ENCODE peak calls at places on chromosomes 12 and 14, in six cellular contexts. One of them, this sample, is unnamed.
A peak's percentile ranks its signal among the peaks of the same experiment; 100 is the strongest.

GRCh38 chr12:88625316-88625715 is 45.0 kb upstream of the KITLG start:
- DNase-seq in body of pancreas: no peak
- DNase-seq in LNCaP clone FGC: no peak
- DNase-seq in transverse colon: no peak
- DNase-seq in GM20000: no peak
- DNase-seq in tibial nerve: no peak
- DNase-seq in this sample: no peak

GRCh38 chr12:68479832-68480291 is 130.8 kb upstream of the RAP1B start:
- DNase-seq in body of pancreas: no peak
- DNase-seq in LNCaP clone FGC: no peak
- DNase-seq in transverse colon: no peak
- DNase-seq in GM20000: no peak
- DNase-seq in tibial nerve: no peak
- DNase-seq in this sample: no peak

GRCh38 chr14:32709072-32709471 is 229.6 kb upstream of the NPAS3 start:
- DNase-seq in body of pancreas: no peak
- DNase-seq in LNCaP clone FGC: no peak
- DNase-seq in transverse colon: no peak
- DNase-seq in GM20000: no peak
- DNase-seq in tibial nerve: peak; percentile 46
- DNase-seq in this sample: no peak

GRCh38 chr12:66829660-66830325 is 150.9 kb upstream of the GRIP1 start:
- DNase-seq in body of pancreas: no peak
- DNase-seq in LNCaP clone FGC: no peak
- DNase-seq in transverse colon: no peak
- DNase-seq in GM20000: peak; percentile 5
- DNase-seq in tibial nerve: no peak
- DNase-seq in this sample: no peak

GRCh38 chr14:106210650-106211049 is 684.3 kb downstream of the TMEM121 start:
- DNase-seq in body of pancreas: no peak
- DNase-seq in LNCaP clone FGC: no peak
- DNase-seq in transverse colon: no peak
- DNase-seq in GM20000: peak; percentile 8
- DNase-seq in tibial nerve: no peak
- DNase-seq in this sample: no peak

GRCh38 chr14:70358631-70359030 is 852 bp downstream of the COX16 start:
- DNase-seq in body of pancreas: no peak
- DNase-seq in LNCaP clone FGC: no peak
- DNase-seq in transverse colon: no peak
- DNase-seq in GM20000: peak; percentile 5
- DNase-seq in tibial nerve: no peak
- DNase-seq in this sample: no peak

GRCh38 chr12:46560078-46560477 is 187.5 kb upstream of the SLC38A2 start:
- DNase-seq in body of pancreas: no peak
- DNase-seq in LNCaP clone FGC: no peak
- DNase-seq in transverse colon: no peak
- DNase-seq in GM20000: no peak
- DNase-seq in tibial nerve: no peak
- DNase-seq in this sample: no peak

GRCh38 chr14:47966411-47966810 is 291.0 kb upstream of the MDGA2 start:
- DNase-seq in body of pancreas: no peak
- DNase-seq in LNCaP clone FGC: no peak
- DNase-seq in transverse colon: no peak
- DNase-seq in GM20000: no peak
- DNase-seq in tibial nerve: no peak
- DNase-seq in this sample: no peak

GRCh38 chr14:20329355-20329754 is 3.7 kb downstream of the CCNB1IP1 start:
- DNase-seq in body of pancreas: no peak
- DNase-seq in LNCaP clone FGC: no peak
- DNase-seq in transverse colon: no peak
- DNase-seq in GM20000: no peak
- DNase-seq in tibial nerve: no peak
- DNase-seq in this sample: no peak

GRCh38 chr12:132336451-132337413 is 7.3 kb upstream of the GALNT9 start:
- DNase-seq in body of pancreas: no peak
- DNase-seq in LNCaP clone FGC: no peak
- DNase-seq in transverse colon: no peak
- DNase-seq in GM20000: no peak
- DNase-seq in tibial nerve: no peak
- DNase-seq in this sample: no peak

GRCh38 chr12:4505381-4505986 is 33.2 kb upstream of the RAD51AP1 start:
- DNase-seq in body of pancreas: no peak
- DNase-seq in LNCaP clone FGC: no peak
- DNase-seq in transverse colon: no peak
- DNase-seq in GM20000: no peak
- DNase-seq in tibial nerve: no peak
- DNase-seq in this sample: no peak

GRCh38 chr12:43332977-43333649 is 218.9 kb downstream of the ADAMTS20 start:
- DNase-seq in body of pancreas: no peak
- DNase-seq in LNCaP clone FGC: no peak
- DNase-seq in transverse colon: no peak
- DNase-seq in GM20000: no peak
- DNase-seq in tibial nerve: no peak
- DNase-seq in this sample: no peak

GRCh38 chr12:93849946-93850345 is 172.8 kb downstream of the CRADD start:
- DNase-seq in body of pancreas: no peak
- DNase-seq in LNCaP clone FGC: no peak
- DNase-seq in transverse colon: no peak
- DNase-seq in GM20000: no peak
- DNase-seq in tibial nerve: no peak
- DNase-seq in this sample: peak; percentile 4

GRCh38 chr14:106657460-106657859 is 1131.1 kb downstream of the TMEM121 start:
- DNase-seq in body of pancreas: no peak
- DNase-seq in LNCaP clone FGC: no peak
- DNase-seq in transverse colon: peak; percentile 46
- DNase-seq in GM20000: peak; percentile 17
- DNase-seq in tibial nerve: no peak
- DNase-seq in this sample: peak; percentile 65

GRCh38 chr12:101941306-101942000 is 64.1 kb downstream of the DRAM1 start:
- DNase-seq in body of pancreas: no peak
- DNase-seq in LNCaP clone FGC: no peak
- DNase-seq in transverse colon: no peak
- DNase-seq in GM20000: peak; percentile 56
- DNase-seq in tibial nerve: no peak
- DNase-seq in this sample: peak; percentile 43

GRCh38 chr12:2641209-2641608 is 153.6 kb upstream of the FKBP4 start:
- DNase-seq in body of pancreas: no peak
- DNase-seq in LNCaP clone FGC: no peak
- DNase-seq in transverse colon: peak; percentile 7
- DNase-seq in GM20000: no peak
- DNase-seq in tibial nerve: peak; percentile 17
- DNase-seq in this sample: no peak

GRCh38 chr12:112855375-112855774 is 51.4 kb upstream of the OAS1 start:
- DNase-seq in body of pancreas: no peak
- DNase-seq in LNCaP clone FGC: no peak
- DNase-seq in transverse colon: no peak
- DNase-seq in GM20000: peak; percentile 21
- DNase-seq in tibial nerve: no peak
- DNase-seq in this sample: no peak

GRCh38 chr14:99262977-99263448 is 9.0 kb downstream of the BCL11B start:
- DNase-seq in body of pancreas: no peak
- DNase-seq in LNCaP clone FGC: no peak
- DNase-seq in transverse colon: no peak
- DNase-seq in GM20000: no peak
- DNase-seq in tibial nerve: no peak
- DNase-seq in this sample: no peak

GRCh38 chr12:131830335-131831020 is 2.3 kb downstream of the MMP17 start:
- DNase-seq in body of pancreas: peak; percentile 59
- DNase-seq in LNCaP clone FGC: no peak
- DNase-seq in transverse colon: peak; percentile 62
- DNase-seq in GM20000: peak; percentile 84
- DNase-seq in tibial nerve: peak; percentile 69
- DNase-seq in this sample: no peak

GRCh38 chr12:71440393-71441349 is 1.1 kb downstream of the LGR5 start:
- DNase-seq in body of pancreas: no peak
- DNase-seq in LNCaP clone FGC: no peak
- DNase-seq in transverse colon: peak; percentile 53
- DNase-seq in GM20000: peak; percentile 26
- DNase-seq in tibial nerve: no peak
- DNase-seq in this sample: no peak

GRCh38 chr12:3820122-3820521 is 53.1 kb downstream of the PARP11 start:
- DNase-seq in body of pancreas: no peak
- DNase-seq in LNCaP clone FGC: no peak
- DNase-seq in transverse colon: no peak
- DNase-seq in GM20000: no peak
- DNase-seq in tibial nerve: no peak
- DNase-seq in this sample: no peak

GRCh38 chr12:122743895-122744525 is 8.6 kb upstream of the DENR start:
- DNase-seq in body of pancreas: no peak
- DNase-seq in LNCaP clone FGC: no peak
- DNase-seq in transverse colon: peak; percentile 9
- DNase-seq in GM20000: no peak
- DNase-seq in tibial nerve: no peak
- DNase-seq in this sample: no peak

GRCh38 chr14:66974397-66975025 is 214.7 kb upstream of the GARIN2 start:
- DNase-seq in body of pancreas: no peak
- DNase-seq in LNCaP clone FGC: no peak
- DNase-seq in transverse colon: no peak
- DNase-seq in GM20000: no peak
- DNase-seq in tibial nerve: no peak
- DNase-seq in this sample: no peak

GRCh38 chr14:51552275-51552674 is 99.4 kb upstream of the FRMD6 start:
- DNase-seq in body of pancreas: no peak
- DNase-seq in LNCaP clone FGC: no peak
- DNase-seq in transverse colon: no peak
- DNase-seq in GM20000: no peak
- DNase-seq in tibial nerve: no peak
- DNase-seq in this sample: no peak

GRCh38 chr12:109581856-109582255 is 8.3 kb downstream of the MVK start:
- DNase-seq in body of pancreas: no peak
- DNase-seq in LNCaP clone FGC: no peak
- DNase-seq in transverse colon: no peak
- DNase-seq in GM20000: no peak
- DNase-seq in tibial nerve: no peak
- DNase-seq in this sample: no peak

GRCh38 chr14:93245764-93246420 is 38.8 kb downstream of the UBR7 start:
- DNase-seq in body of pancreas: no peak
- DNase-seq in LNCaP clone FGC: no peak
- DNase-seq in transverse colon: no peak
- DNase-seq in GM20000: no peak
- DNase-seq in tibial nerve: no peak
- DNase-seq in this sample: no peak

GRCh38 chr12:119397540-119397939 is 63.0 kb downstream of the CCDC60 start:
- DNase-seq in body of pancreas: no peak
- DNase-seq in LNCaP clone FGC: no peak
- DNase-seq in transverse colon: no peak
- DNase-seq in GM20000: no peak
- DNase-seq in tibial nerve: no peak
- DNase-seq in this sample: peak; percentile 11

GRCh38 chr12:116631619-116632018 is 72.4 kb downstream of the MAP1LC3B2 start:
- DNase-seq in body of pancreas: no peak
- DNase-seq in LNCaP clone FGC: no peak
- DNase-seq in transverse colon: no peak
- DNase-seq in GM20000: no peak
- DNase-seq in tibial nerve: no peak
- DNase-seq in this sample: no peak

GRCh38 chr12:23964812-23965211 is 15.3 kb upstream of the SOX5 start:
- DNase-seq in body of pancreas: no peak
- DNase-seq in LNCaP clone FGC: no peak
- DNase-seq in transverse colon: no peak
- DNase-seq in GM20000: no peak
- DNase-seq in tibial nerve: no peak
- DNase-seq in this sample: no peak
- TF ChIP-seq CTCF in body of pancreas: no peak
- TF ChIP-seq CTCF in LNCaP clone FGC: no peak
- TF ChIP-seq CTCF in transverse colon: no peak
- TF ChIP-seq CTCF in GM20000: no peak
- TF ChIP-seq CTCF in tibial nerve: no peak
- TF ChIP-seq CTCF in this sample: no peak

DNA sequence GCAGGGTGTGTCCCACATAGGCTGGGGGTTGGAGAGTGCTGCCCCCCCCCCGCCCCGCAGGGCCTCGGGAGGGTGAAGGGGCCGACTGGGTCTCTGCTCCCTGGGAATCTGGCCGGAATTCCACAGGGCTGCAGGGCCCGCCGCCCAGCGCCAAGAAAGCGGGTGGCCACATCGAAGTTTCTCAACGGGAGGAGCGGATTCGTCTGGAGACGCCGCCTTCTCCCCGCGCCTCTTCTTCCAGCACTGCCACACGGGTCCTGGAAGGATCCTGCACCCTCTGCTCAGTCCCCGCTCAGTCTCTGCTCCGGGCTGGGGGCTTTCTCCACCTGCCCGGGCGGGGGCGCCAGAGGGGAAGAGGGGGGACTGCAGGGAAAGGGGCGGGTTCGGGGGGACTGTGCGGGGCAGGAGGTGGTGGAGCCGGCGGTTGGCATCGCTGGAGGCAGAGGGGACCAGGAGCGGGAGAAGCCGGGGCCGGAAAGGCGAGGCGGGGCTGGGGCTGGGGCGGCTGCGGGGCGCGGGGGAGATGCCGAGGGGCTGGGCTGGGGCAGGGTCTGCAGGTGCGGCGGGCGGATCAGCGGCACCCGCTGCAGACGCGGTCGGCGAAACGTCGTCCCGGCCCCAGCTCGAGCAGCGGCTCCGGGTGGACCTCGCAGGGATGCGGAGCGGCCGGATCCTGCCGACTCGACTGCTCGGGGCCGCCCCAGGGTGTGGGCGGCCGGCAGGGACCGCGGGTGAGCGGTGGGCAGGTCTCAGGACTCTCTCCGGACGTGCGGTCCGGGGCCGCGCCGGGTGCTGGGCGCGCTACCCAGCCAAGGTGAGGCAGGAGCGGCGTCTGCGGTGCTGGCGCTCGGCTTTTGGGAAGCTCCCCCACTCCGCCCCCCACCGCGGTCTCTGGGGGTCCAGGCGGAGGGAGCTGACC is 811.4 kb upstream of the TMEM132C start:
- DNase-seq in body of pancreas: no peak
- DNase-seq in LNCaP clone FGC: no peak
- DNase-seq in transverse colon: no peak
- DNase-seq in GM20000: peak; percentile 33
- DNase-seq in tibial nerve: no peak
- DNase-seq in this sample: no peak
- TF ChIP-seq CTCF in body of pancreas: no peak
- TF ChIP-seq CTCF in LNCaP clone FGC: no peak
- TF ChIP-seq CTCF in transverse colon: no peak
- TF ChIP-seq CTCF in GM20000: no peak
- TF ChIP-seq CTCF in tibial nerve: no peak
- TF ChIP-seq CTCF in this sample: no peak

DNA sequence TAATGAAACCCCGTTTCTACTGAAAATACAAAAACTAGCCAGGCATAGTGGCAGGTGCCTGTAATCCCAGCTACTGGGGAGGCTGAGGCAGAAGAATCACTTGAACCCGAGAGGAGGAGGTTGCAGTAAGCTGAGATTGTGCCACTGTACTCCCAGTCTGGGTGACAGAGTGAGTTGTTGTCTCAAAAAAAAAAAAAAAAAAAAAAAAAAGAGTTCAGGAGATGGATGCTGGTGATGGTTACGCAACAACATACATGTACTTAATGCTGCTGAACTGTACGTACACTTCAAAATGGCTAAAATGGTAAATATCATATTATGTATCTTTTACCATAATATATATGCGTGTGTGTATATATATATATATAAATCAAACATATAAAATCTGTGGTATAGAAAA is 29.0 kb downstream of the ACTN1 start:
- DNase-seq in body of pancreas: no peak
- DNase-seq in LNCaP clone FGC: no peak
- DNase-seq in transverse colon: no peak
- DNase-seq in GM20000: no peak
- DNase-seq in tibial nerve: no peak
- DNase-seq in this sample: no peak
- TF ChIP-seq CTCF in body of pancreas: no peak
- TF ChIP-seq CTCF in LNCaP clone FGC: no peak
- TF ChIP-seq CTCF in transverse colon: no peak
- TF ChIP-seq CTCF in GM20000: no peak
- TF ChIP-seq CTCF in tibial nerve: no peak
- TF ChIP-seq CTCF in this sample: no peak

GRCh38 chr12:103499571-103499970 is 3.8 kb upstream of the C12orf42 start:
- DNase-seq in body of pancreas: no peak
- DNase-seq in LNCaP clone FGC: no peak
- DNase-seq in transverse colon: no peak
- DNase-seq in GM20000: no peak
- DNase-seq in tibial nerve: no peak
- DNase-seq in this sample: no peak
- TF ChIP-seq CTCF in body of pancreas: no peak
- TF ChIP-seq CTCF in LNCaP clone FGC: no peak
- TF ChIP-seq CTCF in transverse colon: no peak
- TF ChIP-seq CTCF in GM20000: no peak
- TF ChIP-seq CTCF in tibial nerve: no peak
- TF ChIP-seq CTCF in this sample: no peak

This sample was measured in GM06990.